ENCODE peak calls at places on chromosomes 3 and 15, in five cellular contexts. A, Y, O, Z and B are unnamed samples.

GRCh38 chr15:52021892-52022540 is 3.0 kb downstream of the MAPK6 start:
- DNase-seq in Y (no peak), O (no peak), Z (no peak), A (no peak), B (no peak)

GRCh38 chr3:32456429-32457130 is 46.1 kb downstream of the CMTM6 start:
- DNase-seq in A (no peak), O (no peak), Y (no peak), Z (no peak), B (no peak)

GRCh38 chr3:112744825-112745566 is 101.7 kb downstream of the CD200R1L start:
- DNase-seq in O (no peak), Y (no peak), Z (no peak), A (no peak), B (no peak)

GRCh38 chr15:73822998-73823397 is 50.4 kb upstream of the TBC1D21 start:
- DNase-seq in O (no peak), Y (peak; percentile 21), Z (no peak), A (no peak), B (no peak)

GRCh38 chr3:64829331-64829730 is 141.5 kb upstream of the ADAMTS9 start:
- DNase-seq in O (no peak), A (no peak), Z (no peak), Y (no peak), B (no peak)

GRCh38 chr3:160169139-160169830 is 55.9 kb upstream of the C3orf80 start:
- DNase-seq in Y (peak; percentile 45), A (no peak), O (no peak), Z (no peak), B (no peak)

GRCh38 chr3:10317311-10317960 is 3.5 kb downstream of the SEC13 start:
- DNase-seq in O (no peak), A (no peak), Y (no peak), Z (no peak), B (no peak)

GRCh38 chr15:63288778-63289378 is 11.5 kb downstream of the APH1B start:
- DNase-seq in Z (peak; percentile 19), A (peak; percentile 49), Y (peak; percentile 43), O (no peak), B (no peak)

GRCh38 chr15:30649952-30650929 is 24.3 kb downstream of the ARHGAP11B start:
- DNase-seq in Z (peak; percentile 16), O (no peak), A (no peak), Y (no peak), B (no peak)

GRCh38 chr3:17717411-17717810 is 25.0 kb downstream of the TBC1D5 start:
- DNase-seq in Y (no peak), Z (no peak), A (no peak), O (no peak), B (no peak)

GRCh38 chr15:97759363-97759762 is 201.1 kb upstream of the ARRDC4 start:
- DNase-seq in A (no peak), Z (no peak), Y (no peak), O (no peak), B (no peak)